ENCODE peak calls at places on chromosome 1, in six cellular contexts. W is cardiac muscle cell, B is bronchial epithelial cell, A is astrocyte of the spinal cord, Y is endothelial cell, K is fibroblast of pulmonary artery. G is an unnamed sample.

GRCh38 chr1:34166191-34167090 is 1.4 kb upstream of the CSMD2 start:
- DNase-seq in W (no peak), Y (peak), K (no peak), B (no peak), A (peak), G (no peak)

GRCh38 chr1:231584117-231584516 is 42.5 kb upstream of the DISC1 start:
- DNase-seq in A (peak), B (peak), W (no peak), Y (no peak), K (peak), G (no peak)

GRCh38 chr1:203328714-203329122 is 22.2 kb downstream of the FMOD start:
- DNase-seq in K (no peak), Y (no peak), B (peak), W (peak), A (peak), G (no peak)

GRCh38 chr1:60859111-60859510 is 223.2 kb upstream of the NFIA start:
- DNase-seq in K (no peak), B (no peak), Y (no peak), A (no peak), W (no peak), G (no peak)

GRCh38 chr1:160834945-160835565 is 27.6 kb downstream of the CD244 start:
- DNase-seq in Y (peak), A (no peak), B (peak), K (peak), W (peak), G (no peak)

GRCh38 chr1:65758128-65758527 is 34.6 kb upstream of the PDE4B start:
- DNase-seq in Y (no peak), W (peak), A (no peak), K (no peak), B (no peak), G (no peak)

GRCh38 chr1:86258106-86258505 is 101.5 kb upstream of the COL24A1 start:
- DNase-seq in K (peak), Y (no peak), W (no peak), A (peak), B (peak), G (no peak)

GRCh38 chr1:185337221-185337620 is 20.2 kb upstream of the IVNS1ABP start:
- DNase-seq in A (peak), B (peak), Y (no peak), K (peak), W (no peak), G (no peak)

GRCh38 chr1:108841703-108842102 is 15.2 kb downstream of the AKNAD1 start:
- DNase-seq in Y (no peak), B (no peak), K (no peak), A (no peak), W (no peak), G (no peak)

GRCh38 chr1:182897696-182898095 is 55.3 kb downstream of the SHCBP1L start:
- DNase-seq in B (no peak), W (no peak), K (no peak), A (no peak), Y (no peak), G (no peak)

GRCh38 chr1:183734600-183735036 is 70.3 kb upstream of the RGL1 start:
- DNase-seq in K (peak), Y (peak), B (no peak), A (no peak), W (peak), G (no peak)

GRCh38 chr1:6483010-6483760 is 8.3 kb downstream of the PLEKHG5 start:
- DNase-seq in K (no peak), A (no peak), W (no peak), Y (no peak), B (no peak), G (no peak)

GRCh38 chr1:6599141-6599975 is 3.3 kb downstream of the KLHL21 start:
- DNase-seq in A (no peak), K (no peak), B (peak), W (no peak), Y (no peak), G (no peak)

GRCh38 chr1:21655748-21656147 is 13.4 kb downstream of the RAP1GAP start:
- DNase-seq in A (no peak), K (no peak), Y (no peak), B (peak), W (no peak), G (no peak)

GRCh38 chr1:40392206-40392605 is 18.7 kb downstream of the SMAP2 start:
- DNase-seq in K (peak), W (no peak), A (peak), B (peak), Y (no peak), G (no peak)

GRCh38 chr1:92922378-92923035 is 38.8 kb downstream of the DIPK1A start:
- DNase-seq in B (no peak), K (no peak), Y (no peak), W (no peak), A (peak), G (no peak)

GRCh38 chr1:22414244-22414751 is 37.4 kb upstream of the ZBTB40 start:
- DNase-seq in B (peak), A (peak), Y (no peak), W (no peak), K (no peak), G (no peak)

GRCh38 chr1:14974361-14974760 is 179.2 kb upstream of the TMEM51 start:
- DNase-seq in W (no peak), B (no peak), K (no peak), A (peak), Y (no peak), G (no peak)

GRCh38 chr1:19437911-19438310 is 47.4 kb downstream of the CAPZB start:
- DNase-seq in K (peak), Y (no peak), B (no peak), A (peak), W (no peak), G (no peak)

GRCh38 chr1:19438552-19439196 is 46.7 kb downstream of the CAPZB start:
- DNase-seq in K (no peak), A (no peak), B (no peak), W (no peak), Y (no peak), G (no peak)

GRCh38 chr1:19441048-19441447 is 44.3 kb downstream of the CAPZB start:
- DNase-seq in K (no peak), Y (no peak), A (no peak), B (no peak), W (no peak), G (no peak)

GRCh38 chr1:19436716-19437476 is 48.4 kb downstream of the CAPZB start:
- DNase-seq in Y (no peak), A (no peak), B (peak), W (no peak), K (peak), G (no peak)

GRCh38 chr1:19439464-19440171 is 45.7 kb downstream of the CAPZB start:
- DNase-seq in K (peak), W (peak), A (no peak), Y (no peak), B (no peak), G (no peak)
- TF ChIP-seq CTCF in K (peak), W (peak), A (peak), Y (no peak), B (peak), G (peak)

DNA sequence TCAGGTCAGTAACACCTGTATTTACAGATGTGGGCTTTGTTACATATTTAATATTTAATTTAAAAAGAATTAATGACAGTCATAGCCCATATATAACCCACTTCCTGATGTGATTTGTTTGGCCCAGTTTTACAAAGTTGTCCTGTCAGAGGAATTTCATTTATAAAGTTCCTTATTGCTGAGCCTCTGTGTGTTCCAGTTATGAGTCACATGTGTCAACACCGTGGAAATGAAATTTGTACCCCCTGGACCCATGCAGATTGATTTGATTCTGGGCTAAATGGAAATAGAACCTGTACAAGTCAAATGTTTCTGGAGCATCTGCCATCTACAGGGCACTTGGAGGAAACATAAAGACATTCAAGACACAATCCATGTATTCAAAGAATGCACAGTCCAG is 149.2 kb downstream of the CACNA1E start:
- DNase-seq in B (no peak), K (no peak), A (no peak), W (no peak), Y (no peak), G (no peak)
- TF ChIP-seq CTCF in B (no peak), K (no peak), A (no peak), W (no peak), Y (no peak), G (no peak)

GRCh38 chr1:150364231-150365003 is 470 bp downstream of the RPRD2 start:
- DNase-seq in K (peak), Y (peak), A (peak), B (peak), W (peak), G (peak)
- TF ChIP-seq CTCF in K (no peak), Y (no peak), A (no peak), B (peak), W (no peak), G (peak)

GRCh38 chr1:156225677-156226014 is 12.8 kb downstream of the PMF1 start:
- DNase-seq in Y (no peak), B (no peak), A (no peak), K (no peak), W (no peak), G (no peak)
- TF ChIP-seq CTCF in Y (no peak), B (no peak), A (no peak), K (no peak), W (no peak), G (no peak)